ENCODE peak calls at places on chromosomes 1 and 21, in eight cellular contexts. V is GM23338; L is activated naive CD4-positive, alpha-beta T cell treated with anti-CD3 and anti-CD28 coated beads, Interleukin-2, amount 50 U/mL, for 72 hours; U is K562; M is foreskin keratinocyte; P is GM12878; W is left cardiac atrium; E is heart left ventricle. O is an unnamed sample.

GRCh38 chr1:46622341-46622740 is 5.7 kb upstream of the MOB3C start:
- ATAC-seq in V (peak; percentile 87), L (no peak), U (peak; percentile 83), M (peak; percentile 77), P (peak; percentile 49), W (peak; percentile 16), E (peak; percentile 48), O (no peak)

GRCh38 chr1:85406887-85407593 is 57.9 kb downstream of the DDAH1 start:
- ATAC-seq in V (no peak), L (no peak), U (no peak), M (peak; percentile 99), P (no peak), W (peak; percentile 94), E (peak; percentile 89), O (no peak)

GRCh38 chr1:109239047-109239579 is 10.2 kb upstream of the CELSR2 start:
- ATAC-seq in V (peak; percentile 8), L (no peak), U (no peak), M (no peak), P (no peak), W (no peak), E (peak; percentile 33), O (no peak)

GRCh38 chr1:155871390-155871789 is 12.0 kb downstream of the SYT11 start:
- ATAC-seq in V (no peak), L (no peak), U (no peak), M (no peak), P (no peak), W (peak; percentile 88), E (peak; percentile 81), O (no peak)

GRCh38 chr1:201500670-201501120 is 6.2 kb downstream of the CSRP1 start:
- ATAC-seq in V (peak; percentile 37), L (no peak), U (no peak), M (no peak), P (no peak), W (peak; percentile 17), E (peak; percentile 43), O (no peak)

GRCh38 chr1:87983841-87984240 is 655.2 kb downstream of the LMO4 start:
- ATAC-seq in V (no peak), L (no peak), U (no peak), M (no peak), P (no peak), W (no peak), E (no peak), O (no peak)

GRCh38 chr1:9454494-9455066 is 84.7 kb upstream of the SLC25A33 start:
- ATAC-seq in V (no peak), L (no peak), U (no peak), M (no peak), P (peak; percentile 25), W (no peak), E (no peak), O (no peak)

GRCh38 chr1:1433804-1434130 is 1.7 kb upstream of the VWA1 start:
- ATAC-seq in V (peak; percentile 2), L (peak; percentile 89), U (peak; percentile 7), M (peak; percentile 26), P (no peak), W (peak; percentile 5), E (peak; percentile 20), O (peak; percentile 79)

GRCh38 chr1:161439280-161440232 is 65.7 kb upstream of the FCGR2A start:
- ATAC-seq in V (no peak), L (peak; percentile 44), U (peak; percentile 14), M (no peak), P (no peak), W (no peak), E (no peak), O (no peak)

GRCh38 chr1:10899490-10900264 is 103.2 kb upstream of the CASZ1 start:
- ATAC-seq in V (no peak), L (no peak), U (no peak), M (peak; percentile 64), P (no peak), W (no peak), E (no peak), O (no peak)

GRCh38 chr1:244049142-244049968 is 1.7 kb upstream of the ZBTB18 start:
- ATAC-seq in V (no peak), L (no peak), U (no peak), M (no peak), P (no peak), W (no peak), E (no peak), O (no peak)

GRCh38 chr21:34700605-34701004 is 31.8 kb downstream of the CLIC6 start:
- ATAC-seq in V (no peak), L (no peak), U (no peak), M (no peak), P (no peak), W (no peak), E (no peak), O (no peak)

GRCh38 chr1:1073743-1074587 is at the start of gene RNF223:
- ATAC-seq in V (peak; percentile 33), L (no peak), U (peak; percentile 9), M (peak; percentile 43), P (no peak), W (no peak), E (peak; percentile 8), O (no peak)

GRCh38 chr1:200525167-200526123 is 95.1 kb downstream of the KIF14 start:
- ATAC-seq in V (no peak), L (no peak), U (no peak), M (no peak), P (peak; percentile 33), W (peak; percentile 63), E (no peak), O (no peak)

GRCh38 chr1:15261155-15262002 is 14.4 kb downstream of the FHAD1 start:
- ATAC-seq in V (peak; percentile 56), L (peak; percentile 84), U (peak; percentile 53), M (peak; percentile 52), P (peak; percentile 78), W (peak; percentile 84), E (peak; percentile 85), O (peak; percentile 73)

GRCh38 chr1:201708085-201708512 is 120.9 kb upstream of the IPO9 start:
- ATAC-seq in V (no peak), L (no peak), U (no peak), M (no peak), P (no peak), W (no peak), E (peak; percentile 21), O (no peak)

GRCh38 chr1:160707171-160708109 is 4.2 kb downstream of the CD48 start:
- ATAC-seq in V (no peak), L (peak; percentile 4), U (no peak), M (no peak), P (peak; percentile 16), W (no peak), E (no peak), O (no peak)

O was measured in activated CD4-positive, CD25-positive, alpha-beta regulatory T cell treated with anti-CD3 and anti-CD28 coated beads, Interleukin-2, amount 50 U/mL, for 24 hours.